ENCODE peak calls at places on chromosomes 5 and 9, in eight cellular contexts. One of them, this sample, is unnamed. For H3K9me3, the result is how much of the 10 kb centered on the place peaks cover.

GRCh38 chr9:133562611-133563285 is 28.2 kb downstream of the ADAMTSL2 start:
- DNase-seq in PC-3: no peak
- DNase-seq in adrenal gland: no peak
- DNase-seq in Peyer's patch: no peak
- DNase-seq in astrocyte: no peak
- DNase-seq in A549: no peak
- DNase-seq in heart right ventricle: no peak
- DNase-seq in body of pancreas: no peak
- DNase-seq in this sample: no peak

GRCh38 chr9:126781186-126781585 is 23.7 kb upstream of the ZBTB43 start:
- DNase-seq in PC-3: no peak
- DNase-seq in adrenal gland: no peak
- DNase-seq in Peyer's patch: no peak
- DNase-seq in astrocyte: no peak
- DNase-seq in A549: no peak
- DNase-seq in heart right ventricle: no peak
- DNase-seq in body of pancreas: no peak
- DNase-seq in this sample: no peak

GRCh38 chr5:43099615-43100014 is 21.1 kb upstream of the ZNF131 start:
- DNase-seq in PC-3: no peak
- DNase-seq in adrenal gland: no peak
- DNase-seq in Peyer's patch: no peak
- DNase-seq in astrocyte: no peak
- DNase-seq in A549: no peak
- DNase-seq in heart right ventricle: no peak
- DNase-seq in body of pancreas: no peak
- DNase-seq in this sample: no peak

GRCh38 chr5:137145726-137146125 is 353.4 kb downstream of the SPOCK1 start:
- DNase-seq in PC-3: no peak
- DNase-seq in adrenal gland: no peak
- DNase-seq in Peyer's patch: no peak
- DNase-seq in astrocyte: no peak
- DNase-seq in A549: no peak
- DNase-seq in heart right ventricle: no peak
- DNase-seq in body of pancreas: no peak
- DNase-seq in this sample: no peak

GRCh38 chr9:13279284-13280162 is at the start of gene MPDZ:
- DNase-seq in PC-3: peak
- DNase-seq in adrenal gland: peak
- DNase-seq in Peyer's patch: no peak
- DNase-seq in astrocyte: peak
- DNase-seq in A549: peak
- DNase-seq in heart right ventricle: peak
- DNase-seq in body of pancreas: peak
- DNase-seq in this sample: no peak

GRCh38 chr5:128123936-128124335 is 40.4 kb downstream of the SLC12A2 start:
- DNase-seq in PC-3: no peak
- DNase-seq in adrenal gland: no peak
- DNase-seq in Peyer's patch: no peak
- DNase-seq in astrocyte: no peak
- DNase-seq in A549: no peak
- DNase-seq in heart right ventricle: no peak
- DNase-seq in body of pancreas: no peak
- DNase-seq in this sample: no peak

GRCh38 chr9:103734471-103734870 is 359.6 kb upstream of the SMC2 start:
- DNase-seq in PC-3: no peak
- DNase-seq in adrenal gland: no peak
- DNase-seq in Peyer's patch: no peak
- DNase-seq in astrocyte: no peak
- DNase-seq in A549: no peak
- DNase-seq in heart right ventricle: no peak
- DNase-seq in body of pancreas: no peak
- DNase-seq in this sample: no peak

GRCh38 chr9:120374239-120374638 is 205.7 kb downstream of the CDK5RAP2 start:
- DNase-seq in PC-3: no peak
- DNase-seq in adrenal gland: no peak
- DNase-seq in Peyer's patch: peak
- DNase-seq in astrocyte: no peak
- DNase-seq in A549: no peak
- DNase-seq in heart right ventricle: no peak
- DNase-seq in body of pancreas: no peak
- DNase-seq in this sample: no peak

GRCh38 chr9:114908104-114908621 is 22.2 kb downstream of the TNFSF8 start:
- DNase-seq in PC-3: peak
- DNase-seq in adrenal gland: no peak
- DNase-seq in Peyer's patch: peak
- DNase-seq in astrocyte: peak
- DNase-seq in A549: peak
- DNase-seq in heart right ventricle: no peak
- DNase-seq in body of pancreas: peak
- DNase-seq in this sample: no peak

GRCh38 chr9:120924698-120925534 is 1.7 kb downstream of the TRAF1 start:
- DNase-seq in PC-3: no peak
- DNase-seq in adrenal gland: no peak
- DNase-seq in Peyer's patch: no peak
- DNase-seq in astrocyte: no peak
- DNase-seq in A549: no peak
- DNase-seq in heart right ventricle: no peak
- DNase-seq in body of pancreas: no peak
- DNase-seq in this sample: no peak

GRCh38 chr5:59099270-59099994 is 516.6 kb downstream of the RAB3C start:
- DNase-seq in PC-3: peak
- DNase-seq in adrenal gland: no peak
- DNase-seq in Peyer's patch: peak
- DNase-seq in astrocyte: peak
- DNase-seq in A549: peak
- DNase-seq in heart right ventricle: no peak
- DNase-seq in body of pancreas: no peak
- DNase-seq in this sample: no peak

GRCh38 chr5:37838152-37838932 is 1.5 kb downstream of the GDNF start:
- DNase-seq in PC-3: peak
- DNase-seq in adrenal gland: no peak
- DNase-seq in Peyer's patch: no peak
- DNase-seq in astrocyte: no peak
- DNase-seq in A549: peak
- DNase-seq in heart right ventricle: no peak
- DNase-seq in body of pancreas: no peak
- DNase-seq in this sample: no peak

GRCh38 chr5:66661149-66661548 is 65.0 kb downstream of the MAST4 start:
- DNase-seq in PC-3: no peak
- DNase-seq in adrenal gland: peak
- DNase-seq in Peyer's patch: no peak
- DNase-seq in astrocyte: peak
- DNase-seq in A549: no peak
- DNase-seq in heart right ventricle: peak
- DNase-seq in body of pancreas: peak
- DNase-seq in this sample: no peak

GRCh38 chr9:105858877-105859276 is 164.5 kb downstream of the TMEM38B start:
- DNase-seq in PC-3: no peak
- DNase-seq in adrenal gland: no peak
- DNase-seq in Peyer's patch: no peak
- DNase-seq in astrocyte: no peak
- DNase-seq in A549: no peak
- DNase-seq in heart right ventricle: no peak
- DNase-seq in body of pancreas: no peak
- DNase-seq in this sample: no peak

DNA sequence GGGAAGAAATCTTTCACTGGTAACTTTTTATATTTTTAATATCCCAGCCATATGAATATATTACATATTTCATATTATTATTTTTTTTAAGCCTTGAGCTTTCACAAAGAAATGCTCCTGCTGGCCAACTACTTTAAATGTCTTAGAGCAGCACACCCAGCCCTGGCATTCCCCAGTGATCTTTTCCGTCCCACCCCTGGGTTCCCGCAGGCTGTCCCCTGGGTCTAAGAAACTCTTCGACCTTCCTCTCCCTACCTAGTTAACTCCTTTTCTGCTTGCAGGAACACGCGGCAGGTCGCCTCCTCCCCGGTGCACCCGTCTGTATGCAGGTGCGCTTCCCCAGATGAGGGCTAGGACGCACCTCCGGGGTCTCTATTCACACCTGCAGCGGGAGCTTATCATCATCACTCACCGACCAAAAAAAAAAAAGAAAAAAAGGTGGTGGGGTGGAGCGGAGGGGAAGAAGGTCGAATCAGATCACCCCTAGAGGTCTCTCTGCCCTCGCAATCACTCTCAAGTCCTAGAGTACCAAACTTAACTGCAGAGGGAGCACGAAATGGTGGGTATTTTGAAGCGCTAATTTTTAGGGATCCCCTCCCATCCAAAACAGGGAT is 696 bp downstream of the ZFP62 start:
- DNase-seq in PC-3: peak
- DNase-seq in adrenal gland: peak
- DNase-seq in Peyer's patch: peak
- DNase-seq in astrocyte: no peak
- DNase-seq in A549: peak
- DNase-seq in heart right ventricle: no peak
- DNase-seq in body of pancreas: peak
- DNase-seq in this sample: peak
- TF ChIP-seq CTCF in PC-3: peak
- TF ChIP-seq CTCF in adrenal gland: no peak
- TF ChIP-seq CTCF in Peyer's patch: no peak
- TF ChIP-seq CTCF in astrocyte: no peak
- TF ChIP-seq CTCF in A549: peak
- TF ChIP-seq CTCF in heart right ventricle: no peak
- TF ChIP-seq CTCF in body of pancreas: peak
- TF ChIP-seq CTCF in this sample: peak

GRCh38 chr9:8270235-8270634 is 470.7 kb upstream of the DMAC1 start:
- DNase-seq in PC-3: no peak
- DNase-seq in adrenal gland: no peak
- DNase-seq in Peyer's patch: no peak
- DNase-seq in astrocyte: no peak
- DNase-seq in A549: no peak
- DNase-seq in heart right ventricle: no peak
- DNase-seq in body of pancreas: no peak
- DNase-seq in this sample: no peak

GRCh38 chr9:8268881-8269280 is 469.3 kb upstream of the DMAC1 start:
- DNase-seq in PC-3: no peak
- DNase-seq in adrenal gland: no peak
- DNase-seq in Peyer's patch: no peak
- DNase-seq in astrocyte: no peak
- DNase-seq in A549: no peak
- DNase-seq in heart right ventricle: no peak
- DNase-seq in body of pancreas: peak
- DNase-seq in this sample: no peak

GRCh38 chr9:8262625-8263622 is 463.3 kb upstream of the DMAC1 start:
- DNase-seq in PC-3: no peak
- DNase-seq in adrenal gland: no peak
- DNase-seq in Peyer's patch: no peak
- DNase-seq in astrocyte: no peak
- DNase-seq in A549: no peak
- DNase-seq in heart right ventricle: peak
- DNase-seq in body of pancreas: no peak
- DNase-seq in this sample: no peak

GRCh38 chr9:8266861-8267260 is 467.3 kb upstream of the DMAC1 start:
- DNase-seq in PC-3: no peak
- DNase-seq in adrenal gland: no peak
- DNase-seq in Peyer's patch: no peak
- DNase-seq in astrocyte: no peak
- DNase-seq in A549: no peak
- DNase-seq in heart right ventricle: no peak
- DNase-seq in body of pancreas: no peak
- DNase-seq in this sample: no peak

DNA sequence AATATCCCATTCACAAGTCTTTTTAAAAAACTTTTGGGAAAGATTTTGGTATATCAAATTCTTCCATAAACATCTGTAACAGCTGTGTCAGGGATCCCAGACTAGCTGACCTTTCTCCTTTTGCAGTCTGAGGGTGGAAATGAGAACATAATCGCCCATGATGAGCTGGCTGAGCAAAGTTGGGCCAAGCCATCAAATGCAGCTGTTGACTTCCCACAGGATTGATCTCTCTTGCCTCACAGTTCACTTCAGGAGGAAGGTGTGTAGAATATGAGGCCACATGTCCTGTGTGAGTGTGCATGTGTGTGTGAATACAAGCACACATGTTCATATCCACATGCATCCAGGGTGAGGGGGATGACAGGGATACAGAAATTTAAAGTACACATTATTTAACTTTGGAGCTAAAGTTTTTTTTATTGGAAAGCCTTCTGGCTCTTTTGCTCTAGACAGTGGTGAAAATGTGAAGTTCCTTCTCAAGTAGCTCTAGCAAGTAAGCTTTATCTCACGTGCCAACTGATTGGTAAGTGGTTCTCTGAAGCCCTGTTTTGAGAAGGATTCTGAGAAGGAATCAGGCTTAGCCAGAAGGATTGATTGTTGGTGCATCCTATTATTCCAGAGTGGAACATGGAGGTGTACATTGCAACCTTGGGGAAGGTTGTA is 468.8 kb upstream of the DMAC1 start:
- DNase-seq in PC-3: no peak
- DNase-seq in adrenal gland: no peak
- DNase-seq in Peyer's patch: no peak
- DNase-seq in astrocyte: no peak
- DNase-seq in A549: no peak
- DNase-seq in heart right ventricle: no peak
- DNase-seq in body of pancreas: peak
- DNase-seq in this sample: no peak
- H3K9me3 ChIP-seq in PC-3: under half
- H3K9me3 ChIP-seq in adrenal gland: under half
- H3K9me3 ChIP-seq in Peyer's patch: under half
- H3K9me3 ChIP-seq in astrocyte: under half
- H3K9me3 ChIP-seq in A549: under half
- H3K9me3 ChIP-seq in heart right ventricle: under half
- H3K9me3 ChIP-seq in body of pancreas: under half
- H3K9me3 ChIP-seq in this sample: under half

GRCh38 chr5:85823462-85824426 is 794.0 kb upstream of the COX7C start:
- DNase-seq in PC-3: peak
- DNase-seq in adrenal gland: peak
- DNase-seq in Peyer's patch: no peak
- DNase-seq in astrocyte: no peak
- DNase-seq in A549: peak
- DNase-seq in heart right ventricle: no peak
- DNase-seq in body of pancreas: no peak
- DNase-seq in this sample: no peak
- TF ChIP-seq CTCF in PC-3: no peak
- TF ChIP-seq CTCF in adrenal gland: no peak
- TF ChIP-seq CTCF in Peyer's patch: no peak
- TF ChIP-seq CTCF in astrocyte: no peak
- TF ChIP-seq CTCF in A549: no peak
- TF ChIP-seq CTCF in heart right ventricle: no peak
- TF ChIP-seq CTCF in body of pancreas: no peak
- TF ChIP-seq CTCF in this sample: no peak

DNA sequence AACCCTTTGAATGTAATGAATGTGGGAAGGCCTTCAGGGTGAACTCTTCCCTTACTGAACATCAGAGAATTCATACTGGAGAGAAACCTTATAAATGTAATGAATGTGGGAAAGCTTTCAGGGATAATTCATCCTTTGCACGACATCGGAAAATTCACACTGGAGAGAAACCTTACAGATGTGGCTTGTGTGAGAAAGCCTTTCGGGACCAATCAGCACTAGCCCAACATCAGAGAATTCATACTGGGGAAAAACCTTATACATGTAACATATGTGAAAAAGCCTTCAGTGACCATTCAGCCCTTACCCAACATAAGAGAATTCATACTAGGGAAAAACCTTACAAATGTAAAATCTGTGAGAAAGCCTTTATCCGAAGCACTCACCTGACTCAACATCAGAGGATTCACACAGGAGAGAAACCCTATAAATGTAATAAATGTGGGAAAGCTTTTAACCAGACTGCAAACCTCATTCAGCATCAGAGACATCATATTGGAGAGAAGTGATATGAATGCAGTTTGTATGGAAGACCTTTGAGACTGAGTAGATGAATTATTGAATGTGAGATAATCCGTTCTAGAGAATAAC is 24.6 kb downstream of the ZNF454 start:
- DNase-seq in PC-3: no peak
- DNase-seq in adrenal gland: no peak
- DNase-seq in Peyer's patch: no peak
- DNase-seq in astrocyte: no peak
- DNase-seq in A549: no peak
- DNase-seq in heart right ventricle: no peak
- DNase-seq in body of pancreas: no peak
- DNase-seq in this sample: no peak
- H3K9me3 ChIP-seq in PC-3: half or more
- H3K9me3 ChIP-seq in adrenal gland: under half
- H3K9me3 ChIP-seq in Peyer's patch: half or more
- H3K9me3 ChIP-seq in astrocyte: half or more
- H3K9me3 ChIP-seq in A549: half or more
- H3K9me3 ChIP-seq in heart right ventricle: half or more
- H3K9me3 ChIP-seq in body of pancreas: half or more
- H3K9me3 ChIP-seq in this sample: under half

This sample was measured in CD8-positive, alpha-beta T cell.